ENCODE peak calls at places on chromosomes 7 and 10, in five cellular contexts. One of them, this sample, is unnamed.

GRCh38 chr10:101536800-101537199 is 51.3 kb downstream of the POLL start:
- DNase-seq in HFF-Myc: peak
- DNase-seq in CD4-positive, alpha-beta T cell: no peak
- DNase-seq in fibroblast of the aortic adventitia: peak
- DNase-seq in testis: no peak
- DNase-seq in this sample: no peak

GRCh38 chr7:158740657-158741293 is 36.2 kb upstream of the NCAPG2 start:
- DNase-seq in HFF-Myc: no peak
- DNase-seq in CD4-positive, alpha-beta T cell: no peak
- DNase-seq in fibroblast of the aortic adventitia: peak
- DNase-seq in testis: no peak
- DNase-seq in this sample: no peak

GRCh38 chr7:156993925-156994235 is 16.6 kb downstream of the MNX1 start:
- DNase-seq in HFF-Myc: no peak
- DNase-seq in CD4-positive, alpha-beta T cell: no peak
- DNase-seq in fibroblast of the aortic adventitia: no peak
- DNase-seq in testis: no peak
- DNase-seq in this sample: no peak

GRCh38 chr7:8063706-8064297 is 95.2 kb downstream of the GLCCI1 start:
- DNase-seq in HFF-Myc: peak
- DNase-seq in CD4-positive, alpha-beta T cell: no peak
- DNase-seq in fibroblast of the aortic adventitia: no peak
- DNase-seq in testis: no peak
- DNase-seq in this sample: no peak

GRCh38 chr7:115094163-115094562 is 172.3 kb downstream of the MDFIC start:
- DNase-seq in HFF-Myc: no peak
- DNase-seq in CD4-positive, alpha-beta T cell: no peak
- DNase-seq in fibroblast of the aortic adventitia: peak
- DNase-seq in testis: no peak
- DNase-seq in this sample: no peak

GRCh38 chr10:104122273-104123107 is 519 bp downstream of the SFR1 start:
- DNase-seq in HFF-Myc: no peak
- DNase-seq in CD4-positive, alpha-beta T cell: no peak
- DNase-seq in fibroblast of the aortic adventitia: no peak
- DNase-seq in testis: peak
- DNase-seq in this sample: no peak

GRCh38 chr7:34759477-34760125 is 101.6 kb downstream of the NPSR1 start:
- DNase-seq in HFF-Myc: peak
- DNase-seq in CD4-positive, alpha-beta T cell: no peak
- DNase-seq in fibroblast of the aortic adventitia: peak
- DNase-seq in testis: no peak
- DNase-seq in this sample: no peak

GRCh38 chr10:3924344-3924743 is 139.3 kb upstream of the KLF6 start:
- DNase-seq in HFF-Myc: peak
- DNase-seq in CD4-positive, alpha-beta T cell: no peak
- DNase-seq in fibroblast of the aortic adventitia: peak
- DNase-seq in testis: no peak
- DNase-seq in this sample: no peak

GRCh38 chr10:132539431-132539839 is 1.8 kb downstream of the INPP5A start:
- DNase-seq in HFF-Myc: no peak
- DNase-seq in CD4-positive, alpha-beta T cell: no peak
- DNase-seq in fibroblast of the aortic adventitia: no peak
- DNase-seq in testis: no peak
- DNase-seq in this sample: no peak

GRCh38 chr7:12754179-12754578 is 66.7 kb downstream of the ARL4A start:
- DNase-seq in HFF-Myc: no peak
- DNase-seq in CD4-positive, alpha-beta T cell: no peak
- DNase-seq in fibroblast of the aortic adventitia: peak
- DNase-seq in testis: no peak
- DNase-seq in this sample: no peak

GRCh38 chr10:126063353-126063791 is 167.0 kb downstream of the FANK1 start:
- DNase-seq in HFF-Myc: peak
- DNase-seq in CD4-positive, alpha-beta T cell: no peak
- DNase-seq in fibroblast of the aortic adventitia: peak
- DNase-seq in testis: no peak
- DNase-seq in this sample: no peak

GRCh38 chr10:11863353-11864105 is 40.4 kb downstream of the PROSER2 start:
- DNase-seq in HFF-Myc: no peak
- DNase-seq in CD4-positive, alpha-beta T cell: peak
- DNase-seq in fibroblast of the aortic adventitia: no peak
- DNase-seq in testis: no peak
- DNase-seq in this sample: peak

GRCh38 chr10:33332183-33333031 is 2.1 kb downstream of the NRP1 start:
- DNase-seq in HFF-Myc: no peak
- DNase-seq in CD4-positive, alpha-beta T cell: no peak
- DNase-seq in fibroblast of the aortic adventitia: peak
- DNase-seq in testis: no peak
- DNase-seq in this sample: no peak

GRCh38 chr10:61271127-61271780 is 181.9 kb downstream of the TMEM26 start:
- DNase-seq in HFF-Myc: peak
- DNase-seq in CD4-positive, alpha-beta T cell: no peak
- DNase-seq in fibroblast of the aortic adventitia: peak
- DNase-seq in testis: no peak
- DNase-seq in this sample: no peak

GRCh38 chr7:114740095-114740494 is 181.8 kb upstream of the MDFIC start:
- DNase-seq in HFF-Myc: no peak
- DNase-seq in CD4-positive, alpha-beta T cell: no peak
- DNase-seq in fibroblast of the aortic adventitia: no peak
- DNase-seq in testis: no peak
- DNase-seq in this sample: no peak

GRCh38 chr7:155456772-155457543 is 971 bp upstream of the EN2 start:
- DNase-seq in HFF-Myc: no peak
- DNase-seq in CD4-positive, alpha-beta T cell: no peak
- DNase-seq in fibroblast of the aortic adventitia: peak
- DNase-seq in testis: peak
- DNase-seq in this sample: no peak

GRCh38 chr7:18754766-18755165 is 259.2 kb downstream of the HDAC9 start:
- DNase-seq in HFF-Myc: no peak
- DNase-seq in CD4-positive, alpha-beta T cell: no peak
- DNase-seq in fibroblast of the aortic adventitia: peak
- DNase-seq in testis: no peak
- DNase-seq in this sample: no peak
- TF ChIP-seq CTCF in HFF-Myc: no peak
- TF ChIP-seq CTCF in CD4-positive, alpha-beta T cell: no peak
- TF ChIP-seq CTCF in fibroblast of the aortic adventitia: peak
- TF ChIP-seq CTCF in testis: no peak
- TF ChIP-seq CTCF in this sample: no peak

GRCh38 chr7:50801907-50802306 is 19.2 kb upstream of the GRB10 start:
- DNase-seq in HFF-Myc: no peak
- DNase-seq in CD4-positive, alpha-beta T cell: no peak
- DNase-seq in fibroblast of the aortic adventitia: no peak
- DNase-seq in testis: no peak
- DNase-seq in this sample: no peak
- TF ChIP-seq CTCF in HFF-Myc: no peak
- TF ChIP-seq CTCF in CD4-positive, alpha-beta T cell: no peak
- TF ChIP-seq CTCF in fibroblast of the aortic adventitia: no peak
- TF ChIP-seq CTCF in testis: no peak
- TF ChIP-seq CTCF in this sample: no peak

GRCh38 chr10:7605565-7606295 is 61.0 kb downstream of the ITIH5 start:
- DNase-seq in HFF-Myc: no peak
- DNase-seq in CD4-positive, alpha-beta T cell: no peak
- DNase-seq in fibroblast of the aortic adventitia: no peak
- DNase-seq in testis: peak
- DNase-seq in this sample: no peak
- TF ChIP-seq CTCF in HFF-Myc: no peak
- TF ChIP-seq CTCF in CD4-positive, alpha-beta T cell: no peak
- TF ChIP-seq CTCF in fibroblast of the aortic adventitia: no peak
- TF ChIP-seq CTCF in testis: no peak
- TF ChIP-seq CTCF in this sample: no peak

DNA sequence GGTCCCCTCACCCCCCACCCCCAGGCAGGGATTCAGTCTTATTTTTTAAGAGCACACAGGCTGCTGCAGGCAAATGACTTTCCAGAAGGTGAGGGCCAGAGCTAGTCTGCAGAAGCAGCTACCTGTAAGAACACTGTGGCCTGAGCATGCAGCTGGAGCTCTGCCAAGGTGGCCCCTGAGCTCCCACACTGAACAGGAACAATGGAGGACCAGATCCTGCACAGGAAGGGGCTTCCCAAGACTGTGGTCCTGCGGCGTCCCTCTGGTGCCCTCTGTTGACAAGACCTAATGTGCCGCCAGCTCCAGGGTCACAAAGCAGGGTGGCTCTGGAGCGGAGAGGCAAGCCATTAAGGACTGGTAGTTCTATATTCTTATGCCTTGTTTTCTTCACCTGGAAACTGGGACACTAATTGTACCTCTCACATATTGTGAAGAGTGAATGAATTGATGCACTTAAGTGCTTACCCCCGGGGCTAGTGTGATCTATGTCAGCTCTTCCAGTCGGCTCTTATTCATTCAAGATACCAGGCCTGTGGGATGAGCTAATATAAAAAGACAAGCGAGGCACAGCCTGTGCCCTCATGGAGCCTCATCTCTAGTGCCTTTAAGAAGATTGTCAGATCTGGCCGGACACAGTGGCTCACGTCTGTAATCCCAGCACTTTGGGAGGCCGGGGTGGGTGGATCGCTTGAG is 8.0 kb upstream of the BEND7 start:
- DNase-seq in HFF-Myc: no peak
- DNase-seq in CD4-positive, alpha-beta T cell: no peak
- DNase-seq in fibroblast of the aortic adventitia: peak
- DNase-seq in testis: peak
- DNase-seq in this sample: no peak
- TF ChIP-seq CTCF in HFF-Myc: peak
- TF ChIP-seq CTCF in CD4-positive, alpha-beta T cell: peak
- TF ChIP-seq CTCF in fibroblast of the aortic adventitia: peak
- TF ChIP-seq CTCF in testis: no peak
- TF ChIP-seq CTCF in this sample: no peak

GRCh38 chr10:31466313-31466712 is 147.3 kb downstream of the ZEB1 start:
- DNase-seq in HFF-Myc: no peak
- DNase-seq in CD4-positive, alpha-beta T cell: no peak
- DNase-seq in fibroblast of the aortic adventitia: no peak
- DNase-seq in testis: no peak
- DNase-seq in this sample: no peak

GRCh38 chr10:31468536-31468859 is 149.5 kb downstream of the ZEB1 start:
- DNase-seq in HFF-Myc: no peak
- DNase-seq in CD4-positive, alpha-beta T cell: no peak
- DNase-seq in fibroblast of the aortic adventitia: no peak
- DNase-seq in testis: no peak
- DNase-seq in this sample: no peak

GRCh38 chr10:31464552-31464951 is 145.5 kb downstream of the ZEB1 start:
- DNase-seq in HFF-Myc: no peak
- DNase-seq in CD4-positive, alpha-beta T cell: no peak
- DNase-seq in fibroblast of the aortic adventitia: no peak
- DNase-seq in testis: no peak
- DNase-seq in this sample: no peak

GRCh38 chr10:31467791-31468535 is 148.9 kb downstream of the ZEB1 start:
- DNase-seq in HFF-Myc: no peak
- DNase-seq in CD4-positive, alpha-beta T cell: no peak
- DNase-seq in fibroblast of the aortic adventitia: peak
- DNase-seq in testis: peak
- DNase-seq in this sample: no peak
- TF ChIP-seq CTCF in HFF-Myc: peak
- TF ChIP-seq CTCF in CD4-positive, alpha-beta T cell: no peak
- TF ChIP-seq CTCF in fibroblast of the aortic adventitia: peak
- TF ChIP-seq CTCF in testis: peak
- TF ChIP-seq CTCF in this sample: no peak

GRCh38 chr7:1689356-1689755 is 19.3 kb downstream of the ELFN1 start:
- DNase-seq in HFF-Myc: no peak
- DNase-seq in CD4-positive, alpha-beta T cell: peak
- DNase-seq in fibroblast of the aortic adventitia: no peak
- DNase-seq in testis: no peak
- DNase-seq in this sample: no peak

GRCh38 chr7:1679966-1680730 is 10.1 kb downstream of the ELFN1 start:
- DNase-seq in HFF-Myc: no peak
- DNase-seq in CD4-positive, alpha-beta T cell: no peak
- DNase-seq in fibroblast of the aortic adventitia: no peak
- DNase-seq in testis: peak
- DNase-seq in this sample: no peak

GRCh38 chr7:1681581-1681980 is 11.5 kb downstream of the ELFN1 start:
- DNase-seq in HFF-Myc: no peak
- DNase-seq in CD4-positive, alpha-beta T cell: no peak
- DNase-seq in fibroblast of the aortic adventitia: no peak
- DNase-seq in testis: no peak
- DNase-seq in this sample: no peak

GRCh38 chr7:1688542-1688941 is 18.5 kb downstream of the ELFN1 start:
- DNase-seq in HFF-Myc: no peak
- DNase-seq in CD4-positive, alpha-beta T cell: no peak
- DNase-seq in fibroblast of the aortic adventitia: no peak
- DNase-seq in testis: no peak
- DNase-seq in this sample: no peak

DNA sequence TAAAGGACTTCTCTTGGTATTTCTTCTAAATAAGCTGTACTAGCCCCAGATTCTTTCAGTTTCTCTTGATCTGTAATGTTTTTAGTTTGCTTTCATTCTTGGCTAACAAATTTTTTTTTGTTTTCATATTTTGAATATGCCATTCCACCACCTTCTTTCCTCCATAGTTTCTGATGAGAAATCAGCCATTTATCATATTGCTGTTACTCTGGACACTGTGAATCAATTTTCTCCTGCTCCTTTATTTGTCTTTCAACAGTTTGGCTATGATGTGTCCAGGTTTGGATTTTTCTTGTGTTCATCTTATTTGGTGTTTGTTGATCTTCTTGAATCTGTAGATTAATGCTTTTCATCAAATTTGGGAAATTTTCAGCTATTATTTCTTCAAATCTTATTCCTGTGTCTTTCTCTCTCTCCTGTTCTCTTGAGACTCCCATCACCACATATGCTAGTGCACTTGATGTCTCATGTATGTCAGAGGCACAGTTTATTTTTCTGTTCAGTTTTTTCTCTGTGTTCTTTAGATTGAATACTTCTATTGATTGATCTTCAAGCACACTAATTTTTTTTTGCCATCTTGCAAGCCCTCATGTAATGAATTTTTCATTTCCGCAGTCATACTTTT is 15.0 kb downstream of the ELFN1 start:
- DNase-seq in HFF-Myc: no peak
- DNase-seq in CD4-positive, alpha-beta T cell: no peak
- DNase-seq in fibroblast of the aortic adventitia: no peak
- DNase-seq in testis: no peak
- DNase-seq in this sample: no peak
- TF ChIP-seq CTCF in HFF-Myc: no peak
- TF ChIP-seq CTCF in CD4-positive, alpha-beta T cell: no peak
- TF ChIP-seq CTCF in fibroblast of the aortic adventitia: no peak
- TF ChIP-seq CTCF in testis: no peak
- TF ChIP-seq CTCF in this sample: no peak

GRCh38 chr7:80428161-80429054 is 83.5 kb downstream of the GNAT3 start:
- DNase-seq in HFF-Myc: no peak
- DNase-seq in CD4-positive, alpha-beta T cell: no peak
- DNase-seq in fibroblast of the aortic adventitia: peak
- DNase-seq in testis: peak
- DNase-seq in this sample: no peak
- TF ChIP-seq CTCF in HFF-Myc: peak
- TF ChIP-seq CTCF in CD4-positive, alpha-beta T cell: no peak
- TF ChIP-seq CTCF in fibroblast of the aortic adventitia: peak
- TF ChIP-seq CTCF in testis: peak
- TF ChIP-seq CTCF in this sample: no peak

DNA sequence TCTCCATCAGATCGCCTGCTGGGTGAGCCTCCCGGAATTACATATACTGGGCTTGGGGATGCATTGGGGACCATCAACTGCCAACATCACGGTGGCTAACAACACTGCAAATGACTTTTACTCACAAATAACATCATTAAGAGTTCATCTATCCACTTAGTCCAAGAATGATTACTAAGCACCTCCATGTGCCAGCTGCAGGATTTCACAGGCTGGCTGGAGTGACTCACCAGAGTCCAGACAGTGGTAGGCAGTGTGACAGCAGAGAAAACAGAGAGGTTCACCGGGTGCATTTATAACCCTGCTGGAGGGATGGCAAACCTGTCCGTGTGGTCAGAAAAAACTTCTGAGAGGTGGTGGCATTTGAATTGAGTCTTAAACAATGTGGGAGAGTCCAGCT is 3.2 kb upstream of the IGFBP3 start:
- DNase-seq in HFF-Myc: no peak
- DNase-seq in CD4-positive, alpha-beta T cell: no peak
- DNase-seq in fibroblast of the aortic adventitia: peak
- DNase-seq in testis: no peak
- DNase-seq in this sample: no peak
- TF ChIP-seq CTCF in HFF-Myc: no peak
- TF ChIP-seq CTCF in CD4-positive, alpha-beta T cell: no peak
- TF ChIP-seq CTCF in fibroblast of the aortic adventitia: peak
- TF ChIP-seq CTCF in testis: no peak
- TF ChIP-seq CTCF in this sample: no peak

This sample was measured in activated B cell treated with CpG ODN at 0.5 μM for 24 hours.